ENCODE peak calls at places on chromosome 16, in six cellular contexts. One of them, this sample, is unnamed.

GRCh38 chr16:67110136-67110847 is 551 bp downstream of the PHAF1 start:
- DNase-seq in T1000: no peak
- DNase-seq in cardiac septum: no peak
- DNase-seq in transverse colon: no peak
- DNase-seq in NCI-H748 treated with DMSO at 0.1 percent for 48 hours: no peak
- DNase-seq in WTC11: peak
- DNase-seq in this sample: no peak

GRCh38 chr16:20327444-20328041 is at the start of gene GP2:
- DNase-seq in T1000: no peak
- DNase-seq in cardiac septum: no peak
- DNase-seq in transverse colon: no peak
- DNase-seq in NCI-H748 treated with DMSO at 0.1 percent for 48 hours: peak
- DNase-seq in WTC11: peak
- DNase-seq in this sample: no peak

GRCh38 chr16:89505204-89506112 is 2.7 kb upstream of the SPG7 start:
- DNase-seq in T1000: peak
- DNase-seq in cardiac septum: peak
- DNase-seq in transverse colon: peak
- DNase-seq in NCI-H748 treated with DMSO at 0.1 percent for 48 hours: no peak
- DNase-seq in WTC11: no peak
- DNase-seq in this sample: no peak

GRCh38 chr16:88662222-88662842 is 559 bp downstream of the MVD start:
- DNase-seq in T1000: no peak
- DNase-seq in cardiac septum: no peak
- DNase-seq in transverse colon: peak
- DNase-seq in NCI-H748 treated with DMSO at 0.1 percent for 48 hours: no peak
- DNase-seq in WTC11: no peak
- DNase-seq in this sample: no peak

GRCh38 chr16:29317269-29317668 is 89.2 kb downstream of the NPIPB11 start:
- DNase-seq in T1000: no peak
- DNase-seq in cardiac septum: no peak
- DNase-seq in transverse colon: no peak
- DNase-seq in NCI-H748 treated with DMSO at 0.1 percent for 48 hours: no peak
- DNase-seq in WTC11: no peak
- DNase-seq in this sample: no peak

GRCh38 chr16:66928702-66929388 is 3.5 kb upstream of the RRAD start:
- DNase-seq in T1000: no peak
- DNase-seq in cardiac septum: no peak
- DNase-seq in transverse colon: peak
- DNase-seq in NCI-H748 treated with DMSO at 0.1 percent for 48 hours: no peak
- DNase-seq in WTC11: peak
- DNase-seq in this sample: no peak

GRCh38 chr16:3979518-3979917 is 99.0 kb upstream of the CREBBP start:
- DNase-seq in T1000: no peak
- DNase-seq in cardiac septum: no peak
- DNase-seq in transverse colon: no peak
- DNase-seq in NCI-H748 treated with DMSO at 0.1 percent for 48 hours: no peak
- DNase-seq in WTC11: no peak
- DNase-seq in this sample: no peak

GRCh38 chr16:12613131-12613991 is 190.3 kb downstream of the CPPED1 start:
- DNase-seq in T1000: peak
- DNase-seq in cardiac septum: no peak
- DNase-seq in transverse colon: peak
- DNase-seq in NCI-H748 treated with DMSO at 0.1 percent for 48 hours: no peak
- DNase-seq in WTC11: no peak
- DNase-seq in this sample: no peak

GRCh38 chr16:66486199-66486772 is 59.2 kb downstream of the BEAN1 start:
- DNase-seq in T1000: no peak
- DNase-seq in cardiac septum: no peak
- DNase-seq in transverse colon: no peak
- DNase-seq in NCI-H748 treated with DMSO at 0.1 percent for 48 hours: no peak
- DNase-seq in WTC11: no peak
- DNase-seq in this sample: no peak

GRCh38 chr16:22198547-22199293 is 7.4 kb upstream of the EEF2K start:
- DNase-seq in T1000: no peak
- DNase-seq in cardiac septum: no peak
- DNase-seq in transverse colon: no peak
- DNase-seq in NCI-H748 treated with DMSO at 0.1 percent for 48 hours: no peak
- DNase-seq in WTC11: no peak
- DNase-seq in this sample: no peak

GRCh38 chr16:30697264-30698138 is 1.5 kb upstream of the SRCAP start:
- DNase-seq in T1000: no peak
- DNase-seq in cardiac septum: no peak
- DNase-seq in transverse colon: no peak
- DNase-seq in NCI-H748 treated with DMSO at 0.1 percent for 48 hours: peak
- DNase-seq in WTC11: no peak
- DNase-seq in this sample: peak

GRCh38 chr16:86806838-86807351 is 228.5 kb downstream of the FOXL1 start:
- DNase-seq in T1000: no peak
- DNase-seq in cardiac septum: no peak
- DNase-seq in transverse colon: no peak
- DNase-seq in NCI-H748 treated with DMSO at 0.1 percent for 48 hours: no peak
- DNase-seq in WTC11: peak
- DNase-seq in this sample: peak

GRCh38 chr16:88922114-88922825 is 54.7 kb downstream of the CBFA2T3 start:
- DNase-seq in T1000: no peak
- DNase-seq in cardiac septum: peak
- DNase-seq in transverse colon: peak
- DNase-seq in NCI-H748 treated with DMSO at 0.1 percent for 48 hours: no peak
- DNase-seq in WTC11: peak
- DNase-seq in this sample: no peak

This sample was measured in NCI-H1105 treated with DMSO at 0.1 percent for 48 hours.